ENCODE peak calls at places on chromosome 9, in six cellular contexts. X is heart left ventricle, M is cardiac muscle cell, T is foreskin fibroblast, O is GM23248, H is upper lobe of right lung. S is an unnamed sample.

GRCh38 chr9:34010979-34011378 is 37.7 kb downstream of the UBAP2 start:
- DNase-seq in M (peak), X (no peak), T (peak), H (no peak), O (peak), S (no peak)

GRCh38 chr9:18632624-18633407 is 158.9 kb downstream of the ADAMTSL1 start:
- DNase-seq in M (peak), O (peak), H (no peak), X (peak), T (peak), S (peak)

GRCh38 chr9:112086627-112087026 is 88.5 kb downstream of the SUSD1 start:
- DNase-seq in M (peak), O (peak), H (no peak), T (peak), X (no peak), S (no peak)

GRCh38 chr9:14373319-14373632 is 59.3 kb upstream of the NFIB start:
- DNase-seq in O (no peak), H (no peak), T (peak), M (no peak), X (no peak), S (no peak)

GRCh38 chr9:24009322-24009721 is 183.3 kb upstream of the ELAVL2 start:
- DNase-seq in X (no peak), H (no peak), M (no peak), O (no peak), T (no peak), S (no peak)

GRCh38 chr9:71609453-71609840 is 158.9 kb downstream of the CEMIP2 start:
- DNase-seq in H (no peak), T (no peak), O (no peak), X (no peak), M (peak), S (no peak)

GRCh38 chr9:37363124-37363523 is 59.4 kb upstream of the GRHPR start:
- DNase-seq in M (no peak), T (no peak), H (no peak), X (no peak), O (no peak), S (no peak)

GRCh38 chr9:78592866-78593265 is 295.9 kb downstream of the PSAT1 start:
- DNase-seq in T (peak), X (no peak), O (peak), H (no peak), M (no peak), S (no peak)

GRCh38 chr9:21709464-21710058 is 92.9 kb upstream of the MTAP start:
- DNase-seq in T (peak), O (peak), H (no peak), X (no peak), M (peak), S (no peak)

GRCh38 chr9:116870566-116870965 is 183.5 kb downstream of the TRIM32 start:
- DNase-seq in X (no peak), O (no peak), M (no peak), T (no peak), H (no peak), S (peak)

GRCh38 chr9:100322954-100323536 is 29.7 kb downstream of the TEX10 start:
- DNase-seq in O (peak), T (peak), M (peak), X (no peak), H (no peak), S (no peak)

GRCh38 chr9:82124090-82124489 is 135.5 kb downstream of the SPATA31D1 start:
- DNase-seq in M (peak), O (peak), X (no peak), T (peak), H (no peak), S (peak)

GRCh38 chr9:114696814-114697544 is 15.0 kb upstream of the TEX48 start:
- DNase-seq in T (peak), M (no peak), X (no peak), H (no peak), O (peak), S (no peak)

GRCh38 chr9:22210262-22210661 is 201.2 kb upstream of the CDKN2B start:
- DNase-seq in M (no peak), O (peak), T (peak), H (no peak), X (no peak), S (no peak)

GRCh38 chr9:121048618-121049017 is 1.5 kb downstream of the C5 start:
- DNase-seq in H (no peak), M (no peak), O (peak), X (no peak), T (peak), S (no peak)

GRCh38 chr9:71349218-71349617 is 227.8 kb upstream of the TRPM3 start:
- DNase-seq in H (no peak), X (no peak), O (peak), M (peak), T (peak), S (no peak)

GRCh38 chr9:36834736-36835135 is 199.3 kb downstream of the PAX5 start:
- DNase-seq in H (peak), M (no peak), T (no peak), O (no peak), X (no peak), S (no peak)

GRCh38 chr9:88791105-88791805 is 200.0 kb upstream of the S1PR3 start:
- DNase-seq in T (peak), M (peak), H (no peak), X (no peak), O (peak), S (no peak)

GRCh38 chr9:131046093-131046380 is 37.1 kb downstream of the LAMC3 start:
- DNase-seq in O (peak), X (no peak), M (no peak), H (no peak), T (peak), S (no peak)

GRCh38 chr9:133677126-133678010 is 41.2 kb downstream of the DBH start:
- DNase-seq in X (no peak), O (no peak), T (no peak), H (no peak), M (no peak), S (no peak)

GRCh38 chr9:36029765-36030528 is 6.8 kb upstream of the RECK start:
- DNase-seq in M (peak), X (no peak), T (peak), O (peak), H (no peak), S (peak)

GRCh38 chr9:28735943-28736342 is 1162.7 kb upstream of the C9orf72 start:
- DNase-seq in X (no peak), M (no peak), T (no peak), H (no peak), O (no peak), S (no peak)

GRCh38 chr9:132372177-132373095 is 17.6 kb upstream of the SETX start:
- DNase-seq in T (peak), M (peak), X (peak), H (peak), O (peak), S (no peak)

GRCh38 chr9:126809068-126809467 is 4.2 kb downstream of the ZBTB43 start:
- DNase-seq in T (peak), H (no peak), X (no peak), M (peak), O (peak), S (no peak)

GRCh38 chr9:138047469-138048040 is 170.0 kb downstream of the CACNA1B start:
- DNase-seq in H (peak), T (no peak), X (no peak), M (no peak), O (no peak), S (no peak)

GRCh38 chr9:32483343-32483742 is 42.7 kb downstream of the RIGI start:
- DNase-seq in O (no peak), T (no peak), M (no peak), H (no peak), X (no peak), S (no peak)

GRCh38 chr9:87276851-87277251 is 220.8 kb upstream of the DAPK1 start:
- DNase-seq in O (peak), X (no peak), H (no peak), M (peak), T (no peak), S (no peak)

GRCh38 chr9:10274156-10274555 is 338.6 kb downstream of the PTPRD start:
- DNase-seq in M (no peak), X (no peak), T (no peak), H (no peak), O (no peak), S (peak)

GRCh38 chr9:133066181-133066983 is 4.6 kb downstream of the CEL start:
- DNase-seq in O (no peak), T (no peak), H (no peak), X (no peak), M (no peak), S (no peak)

GRCh38 chr9:10112070-10112469 is 500.7 kb downstream of the PTPRD start:
- DNase-seq in O (no peak), T (no peak), M (no peak), H (no peak), X (no peak), S (no peak)

DNA sequence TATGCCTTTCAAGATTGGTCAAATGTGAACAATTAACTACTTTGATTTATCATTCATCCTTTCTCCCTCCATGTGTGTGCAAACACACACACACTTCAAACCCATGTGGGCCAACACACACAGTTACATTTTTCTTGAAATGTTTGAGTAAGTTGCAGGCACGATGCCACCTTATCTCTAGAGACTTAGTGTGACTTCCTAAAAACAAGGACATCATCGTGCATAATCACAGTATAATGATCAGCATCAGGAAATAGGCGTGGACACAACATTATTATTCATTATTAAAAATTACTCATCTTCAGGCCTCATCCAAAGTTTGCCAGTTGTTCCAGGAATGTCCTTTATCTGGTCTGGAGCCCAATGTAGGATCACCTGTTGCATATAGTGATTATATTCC is 209.5 kb downstream of the GNA14 start:
- DNase-seq in H (no peak), T (no peak), X (no peak), M (peak), O (no peak), S (no peak)
- H3K4me3 ChIP-seq in H (no peak), T (no peak), X (no peak), M (no peak), O (no peak), S (no peak)

DNA sequence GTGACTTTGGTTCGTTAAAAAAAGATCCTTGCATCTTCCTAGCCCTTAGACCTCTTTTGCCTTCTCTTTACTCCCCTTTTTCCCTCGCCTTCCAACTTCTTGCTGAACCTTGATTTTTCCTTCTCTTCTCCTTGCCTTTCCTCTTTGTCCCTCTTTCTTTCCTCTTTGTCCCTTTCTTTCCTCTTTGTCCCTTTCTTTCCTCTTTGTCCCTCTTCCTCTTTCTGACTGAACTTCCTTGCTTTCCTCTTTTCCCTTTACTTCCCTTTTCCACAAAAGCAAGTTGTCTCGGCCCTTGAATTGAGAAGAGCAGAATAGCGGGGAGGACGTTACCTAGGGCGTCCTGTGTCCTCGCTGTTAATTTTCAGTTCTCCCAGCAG is 1.4 kb upstream of the MLLT3 start:
- DNase-seq in M (no peak), T (peak), X (no peak), O (no peak), H (no peak), S (no peak)
- H3K4me3 ChIP-seq in M (peak), T (peak), X (peak), O (peak), H (peak), S (peak)

GRCh38 chr9:80090317-80090716 is 518.6 kb downstream of the TLE4 start:
- DNase-seq in H (no peak), T (no peak), M (no peak), O (no peak), X (no peak), S (no peak)
- H3K4me3 ChIP-seq in H (no peak), T (no peak), M (no peak), O (no peak), X (no peak), S (no peak)

GRCh38 chr9:136237486-136238341 is 7.9 kb downstream of the QSOX2 start:
- DNase-seq in T (no peak), M (no peak), O (no peak), X (no peak), H (no peak), S (no peak)

GRCh38 chr9:136239963-136240330 is 5.7 kb downstream of the QSOX2 start:
- DNase-seq in T (no peak), O (no peak), M (no peak), X (no peak), H (no peak), S (no peak)

GRCh38 chr9:136239135-136239962 is 6.3 kb downstream of the QSOX2 start:
- DNase-seq in O (no peak), T (no peak), H (no peak), M (no peak), X (no peak), S (no peak)

GRCh38 chr9:136235709-136236455 is 9.7 kb downstream of the QSOX2 start:
- DNase-seq in X (no peak), M (no peak), O (no peak), T (no peak), H (no peak), S (no peak)

GRCh38 chr9:136238342-136238732 is 7.3 kb downstream of the QSOX2 start:
- DNase-seq in M (no peak), X (no peak), O (no peak), T (no peak), H (no peak), S (no peak)
- H3K4me3 ChIP-seq in M (no peak), X (no peak), O (no peak), T (no peak), H (no peak), S (no peak)

GRCh38 chr9:94061864-94062263 is 22.4 kb upstream of the PTPDC1 start:
- DNase-seq in M (no peak), T (no peak), O (no peak), H (no peak), X (no peak), S (no peak)

GRCh38 chr9:94068257-94068656 is 16.0 kb upstream of the PTPDC1 start:
- DNase-seq in M (peak), X (no peak), H (no peak), O (no peak), T (no peak), S (no peak)

DNA sequence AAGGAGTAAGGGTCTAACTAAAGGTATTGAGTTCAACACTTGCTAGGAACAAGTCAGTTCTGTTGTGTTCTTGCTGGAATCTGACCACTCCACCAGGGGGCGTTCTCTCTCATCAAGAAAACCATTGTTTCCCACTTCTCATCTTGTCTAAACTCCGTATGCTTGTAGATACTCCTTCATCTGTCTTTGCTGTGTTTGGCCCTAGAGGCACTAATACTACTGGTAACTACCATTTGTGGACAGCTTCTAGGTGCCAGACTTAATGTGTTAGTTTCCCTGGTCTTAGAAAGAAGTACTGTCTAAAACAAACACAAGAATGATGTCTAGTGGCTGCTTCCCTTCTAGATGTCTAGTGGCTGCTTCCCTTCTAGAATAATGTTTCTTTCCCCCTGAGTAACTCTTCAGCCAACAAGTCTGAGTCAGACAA is 18.7 kb upstream of the PTPDC1 start:
- DNase-seq in O (peak), M (peak), T (peak), H (peak), X (peak), S (no peak)
- H3K4me3 ChIP-seq in O (no peak), M (no peak), T (no peak), H (no peak), X (no peak), S (no peak)